ENCODE peak calls at places on chromosomes 2 and 18, in four cellular contexts. J, C, B and A are unnamed samples.
A peak's percentile ranks its signal among the peaks of the same experiment; 100 is the strongest.

GRCh38 chr2:171172980-171173542 is 12.4 kb upstream of the TLK1 start:
- DNase-seq in J (peak; percentile 30), C (no peak), B (peak; percentile 16), A (no peak)

GRCh38 chr18:24922491-24922890 is 429.5 kb downstream of the ZNF521 start:
- DNase-seq in J (no peak), C (no peak), B (no peak), A (no peak)

GRCh38 chr2:140786585-140786984 is 1344.2 kb downstream of the LRP1B start:
- DNase-seq in J (no peak), C (no peak), B (no peak), A (no peak)

GRCh38 chr2:237090906-237091305 is 5.2 kb downstream of the COPS8 start:
- DNase-seq in J (peak; percentile 25), C (peak; percentile 69), B (peak; percentile 53), A (no peak)

GRCh38 chr2:155485141-155485842 is 786.8 kb downstream of the KCNJ3 start:
- DNase-seq in J (no peak), C (no peak), B (no peak), A (no peak)

GRCh38 chr2:207694811-207695281 is 16.6 kb upstream of the CCNYL1 start:
- DNase-seq in J (peak; percentile 55), C (peak; percentile 29), B (peak; percentile 22), A (no peak)

GRCh38 chr2:53353372-53354111 is 414.1 kb upstream of the CHAC2 start:
- DNase-seq in J (peak; percentile 1), C (no peak), B (peak; percentile 5), A (no peak)

GRCh38 chr2:95058989-95059601 is 33.6 kb downstream of the MAL start:
- DNase-seq in J (no peak), C (no peak), B (no peak), A (no peak)

GRCh38 chr18:63148449-63149199 is 170.9 kb downstream of the BCL2 start:
- DNase-seq in J (peak; percentile 79), C (peak; percentile 85), B (peak; percentile 78), A (peak; percentile 58)

GRCh38 chr2:152715854-152716428 is 1.3 kb downstream of the PRPF40A start:
- DNase-seq in J (peak; percentile 35), C (peak; percentile 20), B (peak; percentile 32), A (no peak)

GRCh38 chr2:201070966-201071304 is 536 bp downstream of the HYCC2 start:
- DNase-seq in J (peak; percentile 16), C (peak; percentile 10), B (peak; percentile 12), A (no peak)

GRCh38 chr2:149783284-149783683 is 195.7 kb upstream of the MMADHC start:
- DNase-seq in J (no peak), C (no peak), B (no peak), A (no peak)

GRCh38 chr2:217367464-217367863 is 507.6 kb upstream of the TNP1 start:
- DNase-seq in J (peak; percentile 41), C (no peak), B (no peak), A (no peak)

GRCh38 chr2:15640291-15640711 is 48.6 kb downstream of the DDX1 start:
- DNase-seq in J (peak; percentile 80), C (peak; percentile 85), B (peak; percentile 92), A (peak; percentile 18)

GRCh38 chr2:96695602-96696001 is 44.3 kb downstream of the LMAN2L start:
- DNase-seq in J (no peak), C (no peak), B (no peak), A (no peak)

DNA sequence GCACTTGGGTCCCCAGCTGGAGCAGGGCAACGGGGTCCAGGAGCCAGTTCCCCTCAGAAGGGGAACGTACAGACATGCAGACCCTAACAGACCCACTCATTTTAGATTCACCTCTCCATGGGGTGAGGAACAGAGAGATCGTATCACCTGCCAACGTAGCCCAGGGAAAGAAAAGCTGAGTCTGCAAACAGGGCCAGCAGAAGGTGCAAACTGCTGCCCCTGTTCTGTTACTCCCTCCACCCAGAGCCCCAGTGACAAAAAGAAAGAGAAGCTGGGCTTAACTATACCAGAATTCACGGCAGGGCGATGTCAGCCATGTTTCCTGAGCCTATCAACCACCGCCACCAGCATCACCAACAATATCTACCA is 817 bp upstream of the HS1BP3 start:
- DNase-seq in J (no peak), C (no peak), B (no peak), A (no peak)
- H3K4me3 ChIP-seq in J (no peak overlapping the region), C (peak overlapping the region; percentile 58), B (peak overlapping the region; percentile 98), A (peak overlapping the region; percentile 66)

DNA sequence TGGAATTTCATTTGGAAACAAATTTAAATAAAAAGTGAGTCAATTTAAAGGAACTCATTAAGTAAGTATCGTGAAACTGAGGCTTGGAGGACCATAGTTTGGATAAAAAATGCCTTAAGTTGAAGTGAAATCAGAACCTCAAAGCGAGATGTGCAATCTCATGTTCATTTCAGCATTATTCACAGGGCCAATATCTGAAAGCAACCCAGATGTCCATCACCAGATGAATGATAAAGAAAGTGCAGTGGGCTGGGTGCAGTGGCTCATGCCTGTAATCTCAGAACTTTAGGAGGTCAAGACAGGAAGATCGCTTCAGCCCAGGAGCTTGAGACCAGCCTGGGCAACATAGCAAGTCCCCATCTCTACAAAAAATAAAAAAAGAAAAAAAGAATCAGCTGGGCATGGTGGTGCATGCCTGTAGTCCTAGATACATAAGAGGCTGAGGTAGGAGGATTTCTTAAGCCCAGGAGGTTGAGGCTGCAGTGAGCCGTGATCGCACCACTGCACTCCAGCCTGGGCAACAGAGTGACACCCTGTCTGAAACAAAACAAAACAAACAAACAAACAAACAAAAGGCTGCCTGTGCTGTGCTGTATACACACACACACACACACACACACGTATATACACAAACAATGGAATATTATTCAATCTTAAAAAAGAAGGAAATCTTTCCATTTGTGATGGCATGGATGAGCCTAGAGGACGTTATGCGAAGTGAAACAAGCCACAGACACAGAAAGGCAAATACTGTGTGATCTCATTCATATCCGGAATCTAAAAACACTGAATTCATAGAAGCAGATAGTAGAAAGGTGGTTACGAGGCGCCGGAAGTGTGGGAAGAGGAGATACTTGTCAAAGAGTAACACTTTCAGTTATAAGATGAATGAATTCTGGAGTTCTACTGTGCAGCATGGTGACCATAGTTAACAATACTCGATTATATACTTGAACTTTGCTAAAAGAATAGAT is 14.5 kb downstream of the SH3RF3 start:
- DNase-seq in J (no peak), C (no peak), B (no peak), A (no peak)
- TF ChIP-seq CTCF in J (no peak), C (no peak), B (no peak), A (no peak)

GRCh38 chr2:240998706-240999000 is 235 bp downstream of the SNED1 start:
- DNase-seq in J (no peak), C (no peak), B (no peak), A (no peak)
- H3K4me3 ChIP-seq in J (peak overlapping the region; percentile 64), C (peak overlapping the region; percentile 72), B (peak overlapping the region; percentile 57), A (peak overlapping the region; percentile 70)

GRCh38 chr2:191488135-191488534 is 189.8 kb upstream of the NABP1 start:
- DNase-seq in J (peak; percentile 12), C (no peak), B (no peak), A (no peak)
- TF ChIP-seq CTCF in J (no peak), C (no peak), B (no peak), A (no peak)

GRCh38 chr2:233204286-233204936 is 47.1 kb upstream of the ATG16L1 start:
- DNase-seq in J (no peak), C (no peak), B (no peak), A (no peak)

GRCh38 chr2:233201271-233202013 is 50.0 kb upstream of the ATG16L1 start:
- DNase-seq in J (no peak), C (no peak), B (no peak), A (no peak)

GRCh38 chr2:233199870-233200269 is 51.6 kb upstream of the ATG16L1 start:
- DNase-seq in J (no peak), C (no peak), B (no peak), A (no peak)

GRCh38 chr2:233203060-233203459 is 48.4 kb upstream of the ATG16L1 start:
- DNase-seq in J (no peak), C (no peak), B (no peak), A (no peak)

GRCh38 chr2:233202531-233202944 is 48.9 kb upstream of the ATG16L1 start:
- DNase-seq in J (no peak), C (no peak), B (no peak), A (no peak)
- H3K4me3 ChIP-seq in J (no peak overlapping the region), C (no peak overlapping the region), B (no peak overlapping the region), A (no peak overlapping the region)

DNA sequence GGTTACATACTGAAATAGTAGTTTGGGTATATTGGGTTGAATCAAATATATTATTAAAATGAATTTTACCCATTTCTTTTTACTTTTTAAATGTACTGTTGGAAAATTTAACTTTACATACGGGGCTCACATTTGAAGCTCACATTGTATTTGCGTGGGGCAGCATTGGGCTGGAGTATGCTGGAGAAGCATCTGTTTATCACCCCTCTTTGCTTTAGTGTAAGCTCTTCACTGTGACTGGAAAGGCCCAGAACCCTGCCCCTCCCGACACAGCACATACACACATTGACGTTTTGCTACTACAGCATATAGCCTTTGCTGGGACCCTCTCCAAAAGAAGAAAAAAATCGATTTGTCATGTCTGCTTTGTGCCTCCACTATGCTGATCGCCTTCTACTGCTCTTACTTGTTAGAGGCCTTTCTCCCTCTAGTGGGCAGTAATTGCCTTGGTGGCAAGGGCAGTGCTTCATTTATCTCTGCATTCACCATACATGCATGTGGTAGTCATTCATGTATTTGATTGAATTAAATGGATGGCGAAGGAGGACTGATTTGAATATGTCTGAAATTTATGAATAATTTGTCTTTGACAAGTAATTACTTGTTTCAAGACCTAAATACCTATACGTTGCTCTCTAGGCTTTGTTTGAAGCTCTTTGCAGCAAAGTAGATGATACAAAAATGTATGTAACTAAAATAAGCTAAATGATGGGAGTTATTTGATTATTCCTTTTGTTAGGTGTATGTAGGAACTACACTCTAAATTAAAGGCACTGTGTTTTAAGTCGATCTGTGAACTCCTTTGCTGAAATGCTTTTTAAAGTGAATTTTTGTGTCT is 37.4 kb downstream of the VAPA start:
- DNase-seq in J (peak; percentile 70), C (peak; percentile 84), B (peak; percentile 81), A (no peak)
- TF ChIP-seq CTCF in J (peak; percentile 76), C (peak; percentile 81), B (peak; percentile 80), A (peak; percentile 74)